ENCODE peak calls at places on chromosomes 6 and 20, in four cellular contexts. One of them, this sample, is unnamed.

GRCh38 chr6:15621203-15622044 is 41.4 kb downstream of the DTNBP1 start:
- DNase-seq in CD8-positive, alpha-beta T cell: no peak
- DNase-seq in OCI-LY7: no peak
- DNase-seq in ovary: no peak
- DNase-seq in this sample: no peak

GRCh38 chr6:75748743-75749538 is at the start of gene MYO6:
- DNase-seq in CD8-positive, alpha-beta T cell: peak; percentile 66
- DNase-seq in OCI-LY7: peak; percentile 22
- DNase-seq in ovary: peak; percentile 71
- DNase-seq in this sample: peak; percentile 23

GRCh38 chr6:125210667-125211066 is 57.1 kb downstream of the TPD52L1 start:
- DNase-seq in CD8-positive, alpha-beta T cell: no peak
- DNase-seq in OCI-LY7: no peak
- DNase-seq in ovary: no peak
- DNase-seq in this sample: no peak

GRCh38 chr6:45727228-45727627 is 288.4 kb downstream of the CLIC5 start:
- DNase-seq in CD8-positive, alpha-beta T cell: no peak
- DNase-seq in OCI-LY7: no peak
- DNase-seq in ovary: no peak
- DNase-seq in this sample: no peak

GRCh38 chr20:48205786-48206185 is 420.5 kb upstream of the SULF2 start:
- DNase-seq in CD8-positive, alpha-beta T cell: no peak
- DNase-seq in OCI-LY7: no peak
- DNase-seq in ovary: no peak
- DNase-seq in this sample: no peak

GRCh38 chr20:63567382-63568169 is 6.5 kb downstream of the HELZ2 start:
- DNase-seq in CD8-positive, alpha-beta T cell: peak; percentile 72
- DNase-seq in OCI-LY7: peak; percentile 30
- DNase-seq in ovary: no peak
- DNase-seq in this sample: peak; percentile 74

GRCh38 chr6:149260214-149260874 is 57.2 kb upstream of the TAB2 start:
- DNase-seq in CD8-positive, alpha-beta T cell: no peak
- DNase-seq in OCI-LY7: no peak
- DNase-seq in ovary: no peak
- DNase-seq in this sample: no peak

GRCh38 chr6:117449549-117450439 is 24.1 kb upstream of the ROS1 start:
- DNase-seq in CD8-positive, alpha-beta T cell: peak; percentile 65
- DNase-seq in OCI-LY7: peak; percentile 62
- DNase-seq in ovary: peak; percentile 50
- DNase-seq in this sample: peak; percentile 76

GRCh38 chr6:7155871-7156579 is 48.3 kb downstream of the RREB1 start:
- DNase-seq in CD8-positive, alpha-beta T cell: no peak
- DNase-seq in OCI-LY7: peak; percentile 19
- DNase-seq in ovary: no peak
- DNase-seq in this sample: no peak

GRCh38 chr6:91705646-91706045 is 1118.8 kb upstream of the MAP3K7 start:
- DNase-seq in CD8-positive, alpha-beta T cell: no peak
- DNase-seq in OCI-LY7: no peak
- DNase-seq in ovary: no peak
- DNase-seq in this sample: no peak

GRCh38 chr6:56789879-56790278 is 147.2 kb upstream of the DST start:
- DNase-seq in CD8-positive, alpha-beta T cell: no peak
- DNase-seq in OCI-LY7: no peak
- DNase-seq in ovary: no peak
- DNase-seq in this sample: no peak

GRCh38 chr6:110828396-110828795 is 13.1 kb upstream of the CDK19 start:
- DNase-seq in CD8-positive, alpha-beta T cell: no peak
- DNase-seq in OCI-LY7: no peak
- DNase-seq in ovary: no peak
- DNase-seq in this sample: no peak

GRCh38 chr6:151330130-151330715 is 61.1 kb downstream of the ZBTB2 start:
- DNase-seq in CD8-positive, alpha-beta T cell: no peak
- DNase-seq in OCI-LY7: no peak
- DNase-seq in ovary: no peak
- DNase-seq in this sample: no peak

GRCh38 chr20:53804920-53805894 is 211.6 kb upstream of the ZNF217 start:
- DNase-seq in CD8-positive, alpha-beta T cell: no peak
- DNase-seq in OCI-LY7: no peak
- DNase-seq in ovary: no peak
- DNase-seq in this sample: no peak

GRCh38 chr20:25288291-25289181 is 40.7 kb downstream of the PYGB start:
- DNase-seq in CD8-positive, alpha-beta T cell: no peak
- DNase-seq in OCI-LY7: peak; percentile 40
- DNase-seq in ovary: peak; percentile 13
- DNase-seq in this sample: peak; percentile 54

GRCh38 chr6:150029276-150029675 is 3.9 kb upstream of the RAET1L start:
- DNase-seq in CD8-positive, alpha-beta T cell: no peak
- DNase-seq in OCI-LY7: no peak
- DNase-seq in ovary: no peak
- DNase-seq in this sample: no peak

GRCh38 chr6:90261801-90262200 is 34.8 kb downstream of the BACH2 start:
- DNase-seq in CD8-positive, alpha-beta T cell: no peak
- DNase-seq in OCI-LY7: no peak
- DNase-seq in ovary: no peak
- DNase-seq in this sample: no peak

GRCh38 chr20:2542361-2542760 is 6.0 kb downstream of the TMC2 start:
- DNase-seq in CD8-positive, alpha-beta T cell: no peak
- DNase-seq in OCI-LY7: no peak
- DNase-seq in ovary: no peak
- DNase-seq in this sample: no peak

GRCh38 chr6:161453558-161453957 is 179.7 kb upstream of the AGPAT4 start:
- DNase-seq in CD8-positive, alpha-beta T cell: no peak
- DNase-seq in OCI-LY7: no peak
- DNase-seq in ovary: no peak
- DNase-seq in this sample: no peak

GRCh38 chr6:62150048-62150663 is 135.9 kb downstream of the KHDRBS2 start:
- DNase-seq in CD8-positive, alpha-beta T cell: no peak
- DNase-seq in OCI-LY7: peak; percentile 45
- DNase-seq in ovary: no peak
- DNase-seq in this sample: no peak

GRCh38 chr6:43090557-43090952 is 14.4 kb downstream of the PTK7 start:
- DNase-seq in CD8-positive, alpha-beta T cell: no peak
- DNase-seq in OCI-LY7: no peak
- DNase-seq in ovary: no peak
- DNase-seq in this sample: no peak

GRCh38 chr6:3037578-3038365 is 30.5 kb upstream of the RIPK1 start:
- DNase-seq in CD8-positive, alpha-beta T cell: no peak
- DNase-seq in OCI-LY7: no peak
- DNase-seq in ovary: no peak
- DNase-seq in this sample: no peak

GRCh38 chr6:131042664-131043063 is 20.4 kb downstream of the EPB41L2 start:
- DNase-seq in CD8-positive, alpha-beta T cell: no peak
- DNase-seq in OCI-LY7: no peak
- DNase-seq in ovary: no peak
- DNase-seq in this sample: no peak

GRCh38 chr20:25477156-25477882 is 69.8 kb downstream of the GINS1 start:
- DNase-seq in CD8-positive, alpha-beta T cell: no peak
- DNase-seq in OCI-LY7: no peak
- DNase-seq in ovary: no peak
- DNase-seq in this sample: no peak

GRCh38 chr6:1347187-1347560 is 35.3 kb downstream of the FOXQ1 start:
- DNase-seq in CD8-positive, alpha-beta T cell: no peak
- DNase-seq in OCI-LY7: no peak
- DNase-seq in ovary: no peak
- DNase-seq in this sample: no peak

GRCh38 chr6:3850451-3851203 is 1.5 kb downstream of the FAM50B start:
- DNase-seq in CD8-positive, alpha-beta T cell: no peak
- DNase-seq in OCI-LY7: no peak
- DNase-seq in ovary: peak; percentile 34
- DNase-seq in this sample: no peak

GRCh38 chr6:55175078-55175777 is 913 bp downstream of the HCRTR2 start:
- DNase-seq in CD8-positive, alpha-beta T cell: no peak
- DNase-seq in OCI-LY7: no peak
- DNase-seq in ovary: no peak
- DNase-seq in this sample: no peak

GRCh38 chr6:125101656-125102055 is 51.9 kb upstream of the TPD52L1 start:
- DNase-seq in CD8-positive, alpha-beta T cell: no peak
- DNase-seq in OCI-LY7: no peak
- DNase-seq in ovary: no peak
- DNase-seq in this sample: no peak

GRCh38 chr6:159077123-159077522 is 32.3 kb upstream of the TAGAP start:
- DNase-seq in CD8-positive, alpha-beta T cell: no peak
- DNase-seq in OCI-LY7: no peak
- DNase-seq in ovary: no peak
- DNase-seq in this sample: no peak

GRCh38 chr6:164826831-164827468 is 482.5 kb downstream of the C6orf118 start:
- DNase-seq in CD8-positive, alpha-beta T cell: no peak
- DNase-seq in OCI-LY7: no peak
- DNase-seq in ovary: no peak
- DNase-seq in this sample: no peak

GRCh38 chr6:156889469-156889868 is 112.3 kb downstream of the ARID1B start:
- DNase-seq in CD8-positive, alpha-beta T cell: no peak
- DNase-seq in OCI-LY7: no peak
- DNase-seq in ovary: no peak
- DNase-seq in this sample: no peak

GRCh38 chr6:130473886-130474285 is 108.1 kb downstream of the TMEM200A start:
- DNase-seq in CD8-positive, alpha-beta T cell: no peak
- DNase-seq in OCI-LY7: no peak
- DNase-seq in ovary: no peak
- DNase-seq in this sample: no peak

GRCh38 chr6:159256128-159256527 is 86.9 kb downstream of the FNDC1 start:
- DNase-seq in CD8-positive, alpha-beta T cell: no peak
- DNase-seq in OCI-LY7: no peak
- DNase-seq in ovary: no peak
- DNase-seq in this sample: no peak

GRCh38 chr20:51404297-51405060 is 138.0 kb downstream of the NFATC2 start:
- DNase-seq in CD8-positive, alpha-beta T cell: peak; percentile 85
- DNase-seq in OCI-LY7: peak; percentile 88
- DNase-seq in ovary: no peak
- DNase-seq in this sample: peak; percentile 69

GRCh38 chr6:158894192-158894591 is 75.0 kb upstream of the EZR start:
- DNase-seq in CD8-positive, alpha-beta T cell: no peak
- DNase-seq in OCI-LY7: no peak
- DNase-seq in ovary: no peak
- DNase-seq in this sample: no peak

GRCh38 chr6:7341271-7341670 is 28.3 kb upstream of the SSR1 start:
- DNase-seq in CD8-positive, alpha-beta T cell: no peak
- DNase-seq in OCI-LY7: no peak
- DNase-seq in ovary: no peak
- DNase-seq in this sample: no peak

GRCh38 chr20:32292548-32292947 is 15.1 kb downstream of the KIF3B start:
- DNase-seq in CD8-positive, alpha-beta T cell: no peak
- DNase-seq in OCI-LY7: no peak
- DNase-seq in ovary: no peak
- DNase-seq in this sample: no peak

GRCh38 chr6:53067799-53068442 is 2.7 kb downstream of the FBXO9 start:
- DNase-seq in CD8-positive, alpha-beta T cell: no peak
- DNase-seq in OCI-LY7: no peak
- DNase-seq in ovary: no peak
- DNase-seq in this sample: no peak

DNA sequence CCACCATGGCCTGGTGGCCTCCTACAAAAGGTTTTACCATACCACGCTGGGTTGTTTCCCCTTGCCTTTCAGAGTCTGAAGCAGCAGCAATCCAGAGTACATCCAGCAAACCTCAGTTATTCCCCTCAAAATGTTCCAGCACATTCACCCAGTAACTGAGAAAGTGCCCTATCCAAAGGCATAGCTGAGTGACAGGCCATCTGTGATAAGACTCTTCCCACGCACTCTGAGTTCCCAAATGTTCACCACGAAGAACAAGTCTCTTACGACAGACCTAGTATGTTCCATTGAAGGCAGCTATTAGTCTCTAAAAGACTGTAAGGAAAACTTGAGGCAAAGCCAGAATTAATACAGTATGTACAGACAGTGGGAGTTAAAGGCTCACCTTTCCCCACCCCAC is 31.6 kb upstream of the C20orf144 start:
- DNase-seq in CD8-positive, alpha-beta T cell: no peak
- DNase-seq in OCI-LY7: no peak
- DNase-seq in ovary: no peak
- DNase-seq in this sample: no peak
- TF ChIP-seq CTCF in CD8-positive, alpha-beta T cell: no peak
- TF ChIP-seq CTCF in OCI-LY7: no peak
- TF ChIP-seq CTCF in ovary: no peak
- TF ChIP-seq CTCF in this sample: no peak

GRCh38 chr6:166420351-166420750 is 37.6 kb upstream of the MPC1 start:
- DNase-seq in CD8-positive, alpha-beta T cell: no peak
- DNase-seq in OCI-LY7: no peak
- DNase-seq in ovary: no peak
- DNase-seq in this sample: no peak
- TF ChIP-seq CTCF in CD8-positive, alpha-beta T cell: no peak
- TF ChIP-seq CTCF in OCI-LY7: no peak
- TF ChIP-seq CTCF in ovary: no peak
- TF ChIP-seq CTCF in this sample: no peak

GRCh38 chr20:40963505-40963845 is 65.1 kb upstream of the TOP1 start:
- DNase-seq in CD8-positive, alpha-beta T cell: no peak
- DNase-seq in OCI-LY7: no peak
- DNase-seq in ovary: no peak
- DNase-seq in this sample: no peak

GRCh38 chr20:40966103-40966502 is 62.5 kb upstream of the TOP1 start:
- DNase-seq in CD8-positive, alpha-beta T cell: peak; percentile 29
- DNase-seq in OCI-LY7: peak; percentile 95
- DNase-seq in ovary: no peak
- DNase-seq in this sample: peak; percentile 12

GRCh38 chr20:40965671-40966070 is 63.0 kb upstream of the TOP1 start:
- DNase-seq in CD8-positive, alpha-beta T cell: peak; percentile 5
- DNase-seq in OCI-LY7: no peak
- DNase-seq in ovary: no peak
- DNase-seq in this sample: no peak

GRCh38 chr20:40970218-40970617 is 58.4 kb upstream of the TOP1 start:
- DNase-seq in CD8-positive, alpha-beta T cell: peak; percentile 44
- DNase-seq in OCI-LY7: no peak
- DNase-seq in ovary: no peak
- DNase-seq in this sample: no peak

DNA sequence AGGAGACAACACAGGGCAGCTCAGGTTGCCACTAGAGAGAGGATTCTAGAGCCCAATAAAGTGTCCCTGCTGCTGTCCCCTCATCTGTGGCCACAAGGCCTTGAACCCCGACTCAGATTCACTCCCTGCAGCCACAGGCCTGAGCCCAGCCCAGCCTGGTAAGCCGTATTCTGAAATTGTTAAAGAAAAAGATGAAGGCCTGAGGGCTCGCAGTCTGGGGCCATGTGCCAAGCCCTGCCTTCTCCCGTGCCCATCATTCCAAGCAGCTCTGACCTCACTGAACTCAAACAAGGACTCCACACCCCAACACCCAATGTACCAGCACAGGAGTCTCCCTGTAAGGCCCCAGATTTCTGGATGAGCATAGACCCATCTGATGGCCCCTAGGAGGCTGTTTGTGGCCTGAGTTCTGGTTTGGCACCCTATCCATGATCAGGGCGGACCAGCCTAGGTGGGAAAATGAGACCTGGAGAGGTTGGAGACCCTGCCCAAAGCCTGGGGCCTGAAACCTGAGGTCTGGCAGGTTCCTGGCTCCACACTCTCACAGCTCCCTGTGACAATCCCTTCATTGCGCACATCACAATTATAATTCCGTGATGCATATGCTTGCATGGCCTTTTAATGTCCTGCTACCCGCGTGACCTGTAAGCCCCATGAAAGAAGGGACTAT is 62.0 kb upstream of the TOP1 start:
- DNase-seq in CD8-positive, alpha-beta T cell: peak; percentile 36
- DNase-seq in OCI-LY7: no peak
- DNase-seq in ovary: no peak
- DNase-seq in this sample: peak; percentile 53
- TF ChIP-seq CTCF in CD8-positive, alpha-beta T cell: no peak
- TF ChIP-seq CTCF in OCI-LY7: no peak
- TF ChIP-seq CTCF in ovary: no peak
- TF ChIP-seq CTCF in this sample: no peak

GRCh38 chr6:51684038-51684437 is 403.4 kb downstream of the PKHD1 start:
- DNase-seq in CD8-positive, alpha-beta T cell: no peak
- DNase-seq in OCI-LY7: no peak
- DNase-seq in ovary: no peak
- DNase-seq in this sample: no peak
- TF ChIP-seq CTCF in CD8-positive, alpha-beta T cell: no peak
- TF ChIP-seq CTCF in OCI-LY7: no peak
- TF ChIP-seq CTCF in ovary: no peak
- TF ChIP-seq CTCF in this sample: no peak

This sample was measured in ascending aorta.